ENCODE peak calls at places on chromosomes 2 and 18, in four cellular contexts. One of them, this sample, is unnamed. For H3K36me3, the result is how much of the 10 kb centered on the place peaks cover.

GRCh38 chr2:99140056-99140859 is 1.2 kb upstream of the C2orf15 start:
- DNase-seq in mammary epithelial cell: no peak
- DNase-seq in heart right ventricle: no peak
- DNase-seq in sigmoid colon: no peak
- DNase-seq in this sample: peak

GRCh38 chr2:69830045-69830905 is 815 bp downstream of the GMCL1 start:
- DNase-seq in sigmoid colon: no peak
- DNase-seq in mammary epithelial cell: peak
- DNase-seq in heart right ventricle: no peak
- DNase-seq in this sample: peak

GRCh38 chr2:205276071-205276777 is 406.1 kb upstream of the NRP2 start:
- DNase-seq in sigmoid colon: no peak
- DNase-seq in heart right ventricle: no peak
- DNase-seq in mammary epithelial cell: no peak
- DNase-seq in this sample: no peak

GRCh38 chr2:12816379-12817306 is 99.9 kb downstream of the TRIB2 start:
- DNase-seq in sigmoid colon: no peak
- DNase-seq in heart right ventricle: no peak
- DNase-seq in mammary epithelial cell: peak
- DNase-seq in this sample: peak

GRCh38 chr2:187390891-187391290 is 57.2 kb downstream of the CALCRL start:
- DNase-seq in mammary epithelial cell: peak
- DNase-seq in sigmoid colon: no peak
- DNase-seq in heart right ventricle: no peak
- DNase-seq in this sample: peak

GRCh38 chr2:109470121-109470921 is 143.4 kb downstream of the SEPTIN10 start:
- DNase-seq in heart right ventricle: no peak
- DNase-seq in sigmoid colon: no peak
- DNase-seq in mammary epithelial cell: peak
- DNase-seq in this sample: peak

GRCh38 chr2:55231546-55232083 is 478 bp downstream of the CLHC1 start:
- DNase-seq in mammary epithelial cell: no peak
- DNase-seq in sigmoid colon: no peak
- DNase-seq in heart right ventricle: no peak
- DNase-seq in this sample: peak

GRCh38 chr2:18455256-18455862 is 105.1 kb downstream of the RDH14 start:
- DNase-seq in sigmoid colon: no peak
- DNase-seq in mammary epithelial cell: peak
- DNase-seq in heart right ventricle: no peak
- DNase-seq in this sample: peak

GRCh38 chr18:55110436-55110835 is 151.2 kb upstream of the CCDC68 start:
- DNase-seq in heart right ventricle: peak
- DNase-seq in mammary epithelial cell: no peak
- DNase-seq in sigmoid colon: no peak
- DNase-seq in this sample: no peak

GRCh38 chr2:11248-11941 is 34.9 kb downstream of the FAM110C start:
- DNase-seq in heart right ventricle: peak
- DNase-seq in mammary epithelial cell: no peak
- DNase-seq in sigmoid colon: no peak
- DNase-seq in this sample: peak

GRCh38 chr2:217993817-217994459 is 8.9 kb downstream of the TNS1 start:
- DNase-seq in mammary epithelial cell: no peak
- DNase-seq in heart right ventricle: peak
- DNase-seq in sigmoid colon: peak
- DNase-seq in this sample: peak

GRCh38 chr2:165113414-165113813 is 90.4 kb downstream of the SCN3A start:
- DNase-seq in mammary epithelial cell: no peak
- DNase-seq in heart right ventricle: no peak
- DNase-seq in sigmoid colon: no peak
- DNase-seq in this sample: no peak

GRCh38 chr2:233800231-233800630 is 22.1 kb downstream of the MROH2A start:
- DNase-seq in mammary epithelial cell: no peak
- DNase-seq in sigmoid colon: no peak
- DNase-seq in heart right ventricle: no peak
- DNase-seq in this sample: no peak

GRCh38 chr2:60958361-60958760 is 59.2 kb upstream of the PEX13 start:
- DNase-seq in heart right ventricle: no peak
- DNase-seq in sigmoid colon: no peak
- DNase-seq in mammary epithelial cell: no peak
- DNase-seq in this sample: peak

GRCh38 chr18:64337018-64337417 is 188.1 kb upstream of the LINC00305 start:
- DNase-seq in heart right ventricle: no peak
- DNase-seq in sigmoid colon: no peak
- DNase-seq in mammary epithelial cell: no peak
- DNase-seq in this sample: no peak

GRCh38 chr2:192437653-192438052 is 242.9 kb upstream of the TMEFF2 start:
- DNase-seq in mammary epithelial cell: no peak
- DNase-seq in heart right ventricle: no peak
- DNase-seq in sigmoid colon: no peak
- DNase-seq in this sample: no peak

GRCh38 chr2:143451622-143452021 is 322.4 kb downstream of the ARHGAP15 start:
- DNase-seq in sigmoid colon: no peak
- DNase-seq in mammary epithelial cell: peak
- DNase-seq in heart right ventricle: no peak
- DNase-seq in this sample: peak

GRCh38 chr2:26300234-26300641 is 45.7 kb upstream of the SELENOI start:
- DNase-seq in heart right ventricle: no peak
- DNase-seq in mammary epithelial cell: peak
- DNase-seq in sigmoid colon: no peak
- DNase-seq in this sample: peak

GRCh38 chr2:230541934-230542380 is 126.0 kb downstream of the SP100 start:
- DNase-seq in sigmoid colon: no peak
- DNase-seq in heart right ventricle: no peak
- DNase-seq in mammary epithelial cell: peak
- DNase-seq in this sample: peak

GRCh38 chr2:127094509-127095366 is 12.2 kb downstream of the BIN1 start:
- DNase-seq in sigmoid colon: peak
- DNase-seq in heart right ventricle: peak
- DNase-seq in mammary epithelial cell: no peak
- DNase-seq in this sample: no peak

GRCh38 chr2:234446404-234447076 is 50.3 kb downstream of the ARL4C start:
- DNase-seq in mammary epithelial cell: peak
- DNase-seq in heart right ventricle: peak
- DNase-seq in sigmoid colon: peak
- DNase-seq in this sample: peak

GRCh38 chr2:3345621-3346020 is 32.0 kb downstream of the EIPR1 start:
- DNase-seq in sigmoid colon: no peak
- DNase-seq in mammary epithelial cell: no peak
- DNase-seq in heart right ventricle: no peak
- DNase-seq in this sample: no peak

GRCh38 chr2:132974477-132975050 is 304.6 kb upstream of the LYPD1 start:
- DNase-seq in heart right ventricle: no peak
- DNase-seq in sigmoid colon: no peak
- DNase-seq in mammary epithelial cell: no peak
- DNase-seq in this sample: no peak

GRCh38 chr2:239548491-239548890 is 147.7 kb upstream of the HDAC4 start:
- DNase-seq in sigmoid colon: peak
- DNase-seq in heart right ventricle: no peak
- DNase-seq in mammary epithelial cell: peak
- DNase-seq in this sample: peak

GRCh38 chr2:176080540-176081355 is 3.0 kb downstream of the EVX2 start:
- DNase-seq in mammary epithelial cell: no peak
- DNase-seq in heart right ventricle: no peak
- DNase-seq in sigmoid colon: peak
- DNase-seq in this sample: no peak

GRCh38 chr2:40439473-40439872 is 12.4 kb downstream of the SLC8A1 start:
- DNase-seq in heart right ventricle: no peak
- DNase-seq in sigmoid colon: no peak
- DNase-seq in mammary epithelial cell: no peak
- DNase-seq in this sample: peak

GRCh38 chr18:70376137-70376913 is 87.5 kb downstream of the SOCS6 start:
- DNase-seq in sigmoid colon: no peak
- DNase-seq in mammary epithelial cell: no peak
- DNase-seq in heart right ventricle: no peak
- DNase-seq in this sample: no peak

GRCh38 chr18:49988733-49989132 is 175.4 kb upstream of the ACAA2 start:
- DNase-seq in sigmoid colon: no peak
- DNase-seq in heart right ventricle: no peak
- DNase-seq in mammary epithelial cell: no peak
- DNase-seq in this sample: no peak

GRCh38 chr2:139478191-139478914 is 698.2 kb upstream of the NXPH2 start:
- DNase-seq in mammary epithelial cell: no peak
- DNase-seq in heart right ventricle: no peak
- DNase-seq in sigmoid colon: no peak
- DNase-seq in this sample: no peak

GRCh38 chr2:190849774-190850173 is 30.8 kb upstream of the GLS start:
- DNase-seq in heart right ventricle: no peak
- DNase-seq in mammary epithelial cell: peak
- DNase-seq in sigmoid colon: no peak
- DNase-seq in this sample: peak

GRCh38 chr2:123816203-123816602 is 208.9 kb upstream of the CNTNAP5 start:
- DNase-seq in mammary epithelial cell: no peak
- DNase-seq in heart right ventricle: no peak
- DNase-seq in sigmoid colon: no peak
- DNase-seq in this sample: no peak

GRCh38 chr2:42569116-42569711 is 782 bp downstream of the MTA3 start:
- DNase-seq in sigmoid colon: peak
- DNase-seq in heart right ventricle: peak
- DNase-seq in mammary epithelial cell: peak
- DNase-seq in this sample: no peak

GRCh38 chr2:240816584-240817495 is 3.2 kb downstream of the KIF1A start:
- DNase-seq in sigmoid colon: peak
- DNase-seq in heart right ventricle: no peak
- DNase-seq in mammary epithelial cell: no peak
- DNase-seq in this sample: no peak

GRCh38 chr2:107936427-107937359 is 49.6 kb upstream of the SLC5A7 start:
- DNase-seq in sigmoid colon: no peak
- DNase-seq in mammary epithelial cell: no peak
- DNase-seq in heart right ventricle: no peak
- DNase-seq in this sample: peak

GRCh38 chr2:41033127-41033526 is 581.2 kb upstream of the SLC8A1 start:
- DNase-seq in heart right ventricle: no peak
- DNase-seq in mammary epithelial cell: no peak
- DNase-seq in sigmoid colon: no peak
- DNase-seq in this sample: no peak

GRCh38 chr18:59040770-59041148 is 98.9 kb upstream of the SEC11C start:
- DNase-seq in mammary epithelial cell: no peak
- DNase-seq in heart right ventricle: no peak
- DNase-seq in sigmoid colon: no peak
- DNase-seq in this sample: no peak

GRCh38 chr2:178282075-178282474 is 87.8 kb downstream of the OSBPL6 start:
- DNase-seq in heart right ventricle: no peak
- DNase-seq in sigmoid colon: no peak
- DNase-seq in mammary epithelial cell: peak
- DNase-seq in this sample: peak

GRCh38 chr2:233061591-233062446 is 1.7 kb downstream of the INPP5D start:
- DNase-seq in sigmoid colon: peak
- DNase-seq in heart right ventricle: peak
- DNase-seq in mammary epithelial cell: no peak
- DNase-seq in this sample: no peak

GRCh38 chr18:44852818-44853217 is 172.1 kb downstream of the SETBP1 start:
- DNase-seq in sigmoid colon: no peak
- DNase-seq in mammary epithelial cell: no peak
- DNase-seq in heart right ventricle: no peak
- DNase-seq in this sample: no peak

GRCh38 chr18:44855681-44856080 is 175.0 kb downstream of the SETBP1 start:
- DNase-seq in mammary epithelial cell: peak
- DNase-seq in heart right ventricle: no peak
- DNase-seq in sigmoid colon: no peak
- DNase-seq in this sample: peak

GRCh38 chr18:44859263-44859662 is 178.6 kb downstream of the SETBP1 start:
- DNase-seq in heart right ventricle: no peak
- DNase-seq in mammary epithelial cell: peak
- DNase-seq in sigmoid colon: no peak
- DNase-seq in this sample: peak

GRCh38 chr18:44857744-44858143 is 177.1 kb downstream of the SETBP1 start:
- DNase-seq in heart right ventricle: no peak
- DNase-seq in mammary epithelial cell: no peak
- DNase-seq in sigmoid colon: no peak
- DNase-seq in this sample: no peak

GRCh38 chr18:44856157-44856556 is 175.5 kb downstream of the SETBP1 start:
- DNase-seq in heart right ventricle: no peak
- DNase-seq in sigmoid colon: no peak
- DNase-seq in mammary epithelial cell: no peak
- DNase-seq in this sample: peak
- H3K4me3 ChIP-seq in heart right ventricle: no peak
- H3K4me3 ChIP-seq in sigmoid colon: no peak
- H3K4me3 ChIP-seq in mammary epithelial cell: no peak
- H3K4me3 ChIP-seq in this sample: no peak

GRCh38 chr2:37203708-37204107 is 7.4 kb downstream of the CEBPZOS start:
- DNase-seq in heart right ventricle: no peak
- DNase-seq in mammary epithelial cell: no peak
- DNase-seq in sigmoid colon: no peak
- DNase-seq in this sample: no peak
- H3K36me3 ChIP-seq in heart right ventricle: half or more
- H3K36me3 ChIP-seq in mammary epithelial cell: under half
- H3K36me3 ChIP-seq in sigmoid colon: under half
- H3K36me3 ChIP-seq in this sample: under half

GRCh38 chr2:63980794-63981193 is 38.4 kb downstream of the VPS54 start:
- DNase-seq in mammary epithelial cell: no peak
- DNase-seq in sigmoid colon: no peak
- DNase-seq in heart right ventricle: no peak
- DNase-seq in this sample: no peak

GRCh38 chr2:63981702-63982103 is 37.5 kb downstream of the VPS54 start:
- DNase-seq in mammary epithelial cell: no peak
- DNase-seq in sigmoid colon: no peak
- DNase-seq in heart right ventricle: no peak
- DNase-seq in this sample: no peak

GRCh38 chr2:63983986-63984605 is 35.1 kb downstream of the VPS54 start:
- DNase-seq in mammary epithelial cell: peak
- DNase-seq in sigmoid colon: no peak
- DNase-seq in heart right ventricle: no peak
- DNase-seq in this sample: no peak

GRCh38 chr2:63984606-63985359 is 34.4 kb downstream of the VPS54 start:
- DNase-seq in sigmoid colon: no peak
- DNase-seq in heart right ventricle: no peak
- DNase-seq in mammary epithelial cell: no peak
- DNase-seq in this sample: no peak

GRCh38 chr2:63982335-63982734 is 36.9 kb downstream of the VPS54 start:
- DNase-seq in heart right ventricle: no peak
- DNase-seq in sigmoid colon: no peak
- DNase-seq in mammary epithelial cell: no peak
- DNase-seq in this sample: no peak
- TF ChIP-seq CTCF in heart right ventricle: no peak
- TF ChIP-seq CTCF in sigmoid colon: no peak
- TF ChIP-seq CTCF in mammary epithelial cell: no peak
- TF ChIP-seq CTCF in this sample: no peak

GRCh38 chr18:36672437-36673344 is 156.1 kb downstream of the TPGS2 start:
- DNase-seq in mammary epithelial cell: peak
- DNase-seq in sigmoid colon: no peak
- DNase-seq in heart right ventricle: no peak
- DNase-seq in this sample: peak
- H3K4me3 ChIP-seq in mammary epithelial cell: peak
- H3K4me3 ChIP-seq in sigmoid colon: peak
- H3K4me3 ChIP-seq in heart right ventricle: no peak
- H3K4me3 ChIP-seq in this sample: peak